ENCODE peak calls at places on chromosome 4, in seven cellular contexts. F, K, T, M, Q, B and X are unnamed samples.
A peak's percentile ranks its signal among the peaks of the same experiment; 100 is the strongest.

GRCh38 chr4:955931-956381 is 17.4 kb downstream of the DGKQ start:
- DNase-seq in T (no peak), K (no peak), M (peak; percentile 26), Q (no peak), F (no peak), B (no peak), X (no peak)

GRCh38 chr4:53855886-53856260 is 208.5 kb downstream of the CHIC2 start:
- DNase-seq in Q (no peak), K (no peak), B (no peak), F (no peak), T (peak; percentile 8), M (no peak), X (no peak)

GRCh38 chr4:38177792-38178665 is 217.8 kb downstream of the PTTG2 start:
- DNase-seq in M (peak; percentile 86), B (peak; percentile 39), T (no peak), Q (peak; percentile 6), F (peak; percentile 50), K (peak; percentile 26), X (no peak)

GRCh38 chr4:152729466-152729865 is 49.7 kb upstream of the TMEM154 start:
- DNase-seq in K (no peak), F (no peak), M (no peak), Q (no peak), T (peak; percentile 79), B (no peak), X (no peak)

GRCh38 chr4:107519057-107519456 is 201.0 kb downstream of the PAPSS1 start:
- DNase-seq in T (peak; percentile 13), F (peak; percentile 24), K (no peak), M (no peak), Q (peak; percentile 12), B (no peak), X (no peak)

GRCh38 chr4:39255266-39255665 is 72.9 kb downstream of the WDR19 start:
- DNase-seq in Q (no peak), T (peak; percentile 92), M (no peak), F (no peak), K (no peak), B (no peak), X (no peak)

GRCh38 chr4:145130788-145131398 is 32.8 kb downstream of the ABCE1 start:
- DNase-seq in K (no peak), F (no peak), Q (no peak), B (no peak), M (no peak), T (peak; percentile 39), X (no peak)

GRCh38 chr4:188262464-188262863 is 123.2 kb downstream of the TRIML1 start:
- DNase-seq in F (no peak), Q (no peak), K (no peak), T (peak; percentile 49), B (no peak), M (no peak), X (no peak)

GRCh38 chr4:53535567-53535966 is 55.7 kb downstream of the LNX1 start:
- DNase-seq in B (no peak), M (no peak), Q (no peak), F (peak; percentile 21), K (no peak), T (no peak), X (no peak)

GRCh38 chr4:7668282-7668681 is 233.6 kb upstream of the PSAPL1 start:
- DNase-seq in F (no peak), Q (no peak), T (no peak), M (no peak), K (no peak), B (no peak), X (no peak)

GRCh38 chr4:177190995-177191568 is 118.6 kb upstream of the NEIL3 start:
- DNase-seq in T (no peak), K (no peak), M (no peak), Q (no peak), F (peak; percentile 8), B (no peak), X (no peak)

GRCh38 chr4:109559625-109559982 is 442 bp upstream of the MCUB start:
- DNase-seq in M (peak; percentile 40), B (peak; percentile 54), K (no peak), T (no peak), Q (no peak), F (peak; percentile 65), X (no peak)

GRCh38 chr4:57074753-57075152 is 35.4 kb downstream of the IGFBP7 start:
- DNase-seq in K (no peak), F (no peak), B (no peak), M (no peak), Q (no peak), T (peak; percentile 17), X (no peak)

GRCh38 chr4:153156263-153156662 is 48.0 kb upstream of the TRIM2 start:
- DNase-seq in M (no peak), K (no peak), F (peak; percentile 26), B (no peak), T (peak; percentile 32), Q (no peak), X (no peak)

GRCh38 chr4:147110968-147111367 is 165.3 kb upstream of the TTC29 start:
- DNase-seq in Q (no peak), B (no peak), K (no peak), M (no peak), T (peak; percentile 18), F (no peak), X (no peak)

GRCh38 chr4:48296330-48296729 is 26.7 kb upstream of the TEC start:
- DNase-seq in M (no peak), B (peak; percentile 64), Q (no peak), F (no peak), K (no peak), T (no peak), X (no peak)

GRCh38 chr4:58138786-58139185 is 1028.6 kb upstream of the IGFBP7 start:
- DNase-seq in K (no peak), M (no peak), Q (no peak), T (no peak), B (no peak), F (peak; percentile 53), X (no peak)

GRCh38 chr4:188658958-188659522 is 519.8 kb downstream of the TRIML1 start:
- DNase-seq in Q (no peak), K (no peak), T (no peak), F (no peak), B (no peak), M (no peak), X (no peak)

GRCh38 chr4:118682928-118683327 is 2.3 kb upstream of the METTL14 start:
- DNase-seq in F (peak; percentile 56), B (no peak), Q (peak; percentile 34), K (no peak), M (no peak), T (peak; percentile 36), X (no peak)

GRCh38 chr4:16532240-16532990 is 306.1 kb upstream of the TAPT1 start:
- DNase-seq in M (no peak), T (no peak), Q (no peak), F (no peak), B (no peak), K (no peak), X (no peak)

GRCh38 chr4:129839687-129840086 is 743.7 kb downstream of the C4orf33 start:
- DNase-seq in K (no peak), F (no peak), T (peak; percentile 13), Q (no peak), B (no peak), M (no peak), X (no peak)

GRCh38 chr4:71360844-71361243 is 22.0 kb downstream of the SLC4A4 start:
- DNase-seq in Q (no peak), F (no peak), M (no peak), K (no peak), B (no peak), T (no peak), X (no peak)

GRCh38 chr4:164221631-164222030 is 532.3 kb upstream of the SMIM31 start:
- DNase-seq in B (no peak), F (no peak), T (peak; percentile 76), K (no peak), M (no peak), Q (no peak), X (no peak)